ENCODE peak calls at places on chromosomes 2 and 18, in four cellular contexts. G is ovary, V is GM06990, Y is choroid plexus epithelial cell. Z is an unnamed sample.

GRCh38 chr2:119338826-119339561 is 27.6 kb downstream of the C2orf76 start:
- DNase-seq in V (peak), Y (no peak), G (no peak), Z (no peak)

GRCh38 chr2:48448274-48449061 is 81.5 kb upstream of the STON1 start:
- DNase-seq in V (peak), Y (peak), G (no peak), Z (peak)

GRCh38 chr2:62158444-62159121 is 37.3 kb upstream of the B3GNT2 start:
- DNase-seq in Y (no peak), V (no peak), G (no peak), Z (no peak)

GRCh38 chr2:226985227-226985946 is 149.5 kb downstream of the RHBDD1 start:
- DNase-seq in Y (peak), G (peak), V (peak), Z (peak)

GRCh38 chr2:230668184-230668938 is 44.3 kb upstream of the CAB39 start:
- DNase-seq in Y (peak), V (peak), G (no peak), Z (no peak)

GRCh38 chr2:73825408-73825807 is 3.4 kb upstream of the STAMBP start:
- DNase-seq in Y (no peak), V (no peak), G (no peak), Z (no peak)

GRCh38 chr18:68121826-68122225 is 593.1 kb downstream of the TMX3 start:
- DNase-seq in Y (peak), V (no peak), G (no peak), Z (peak)

GRCh38 chr2:187769437-187769836 is 215.2 kb upstream of the TFPI start:
- DNase-seq in V (no peak), Y (no peak), G (no peak), Z (no peak)

GRCh38 chr2:111135910-111136297 is 15.2 kb downstream of the BCL2L11 start:
- DNase-seq in Y (peak), V (no peak), G (peak), Z (peak)
- TF ChIP-seq CTCF in Y (peak), V (no peak), G (no peak), Z (peak)

GRCh38 chr2:1824202-1824905 is 80.0 kb upstream of the PXDN start:
- DNase-seq in V (no peak), G (peak), Y (no peak), Z (peak)

GRCh38 chr2:1827686-1828085 is 83.4 kb upstream of the PXDN start:
- DNase-seq in Y (no peak), G (no peak), V (no peak), Z (no peak)

GRCh38 chr2:1826188-1826905 is 82.0 kb upstream of the PXDN start:
- DNase-seq in G (no peak), V (no peak), Y (no peak), Z (no peak)

GRCh38 chr2:1823187-1824169 is 79.2 kb upstream of the PXDN start:
- DNase-seq in G (no peak), Y (no peak), V (no peak), Z (no peak)

GRCh38 chr2:1825046-1825445 is 80.7 kb upstream of the PXDN start:
- DNase-seq in Y (no peak), V (no peak), G (no peak), Z (no peak)
- H3K4me3 ChIP-seq in Y (no peak), V (no peak), G (no peak), Z (no peak)

GRCh38 chr18:45363258-45363657 is 252.0 kb upstream of the SLC14A2 start:
- DNase-seq in Y (no peak), G (no peak), V (no peak), Z (no peak)

GRCh38 chr18:45357681-45358470 is 257.4 kb upstream of the SLC14A2 start:
- DNase-seq in V (no peak), Y (no peak), G (no peak), Z (peak)

GRCh38 chr18:45361148-45361851 is 254.0 kb upstream of the SLC14A2 start:
- DNase-seq in G (no peak), V (no peak), Y (no peak), Z (peak)

GRCh38 chr18:45355944-45356520 is 259.2 kb upstream of the SLC14A2 start:
- DNase-seq in G (no peak), Y (no peak), V (no peak), Z (no peak)

DNA sequence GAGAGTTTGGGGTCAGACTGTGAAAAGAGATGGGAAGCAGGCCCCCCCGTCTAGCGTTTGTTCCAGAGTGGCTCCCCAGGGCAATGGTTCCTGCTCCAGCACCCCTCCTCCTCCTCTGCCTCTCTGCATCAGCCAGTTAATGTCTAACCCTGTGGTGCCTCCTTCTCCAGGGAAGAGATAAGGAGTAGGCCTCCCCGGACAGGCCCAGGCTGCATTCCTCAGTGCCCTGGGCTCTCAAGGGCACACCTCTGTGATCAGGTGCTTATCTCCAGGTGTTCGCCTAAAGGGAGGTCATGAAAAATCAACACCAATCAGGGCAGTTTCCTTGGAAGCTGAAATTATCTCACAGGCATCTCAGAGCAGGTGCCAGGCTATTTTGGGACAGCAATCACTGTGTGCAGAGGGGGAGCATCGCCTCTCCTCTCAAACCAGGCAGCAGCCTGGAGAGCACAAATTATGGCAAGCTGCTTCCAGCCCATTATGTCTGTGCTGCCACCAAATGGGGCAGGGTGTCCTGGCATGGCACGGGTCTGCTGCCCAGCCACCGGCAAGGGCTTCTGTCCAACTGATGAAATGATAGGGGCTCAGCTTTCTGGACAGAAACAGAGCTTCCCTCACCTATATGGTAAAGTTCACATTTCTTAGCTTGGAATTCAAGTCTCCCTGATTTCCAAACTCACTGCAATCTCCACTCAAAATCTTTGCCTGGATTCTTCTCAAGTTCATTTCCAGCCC is 255.8 kb upstream of the SLC14A2 start:
- DNase-seq in G (no peak), Y (no peak), V (no peak), Z (no peak)
- TF ChIP-seq CTCF in G (no peak), Y (no peak), V (no peak), Z (no peak)

GRCh38 chr18:27922780-27923179 is 254.2 kb downstream of the CDH2 start:
- DNase-seq in V (no peak), Y (no peak), G (no peak), Z (no peak)

GRCh38 chr18:27921392-27921791 is 255.5 kb downstream of the CDH2 start:
- DNase-seq in Y (no peak), V (no peak), G (no peak), Z (no peak)

GRCh38 chr18:27921904-27922541 is 254.9 kb downstream of the CDH2 start:
- DNase-seq in V (no peak), G (no peak), Y (peak), Z (peak)
- H3K4me3 ChIP-seq in V (no peak), G (no peak), Y (peak), Z (peak)

Z was measured in fibroblast of the aortic adventitia.